ENCODE peak calls at places on chromosomes 12 and 14, in seven cellular contexts. J is islet precursor cell, E is iPS-NIHi11, V is ACHN, O is cardiac septum, H is amniotic stem cell, K is HCT116. A is an unnamed sample.
A peak's percentile ranks its signal among the peaks of the same experiment; 100 is the strongest.

GRCh38 chr14:86683525-86683924 is 1153.6 kb downstream of the FLRT2 start:
- DNase-seq in K (no peak), H (no peak), E (no peak), J (no peak), V (no peak), O (no peak), A (no peak)

GRCh38 chr12:2416158-2416557 is 363.4 kb downstream of the CACNA1C start:
- DNase-seq in K (no peak), J (no peak), H (no peak), O (no peak), V (no peak), E (no peak), A (no peak)

GRCh38 chr14:23548351-23549318 is 2.9 kb downstream of the ZFHX2 start:
- DNase-seq in J (peak; percentile 71), K (no peak), V (no peak), E (no peak), H (no peak), O (no peak), A (no peak)

GRCh38 chr14:95871531-95871930 is 5.1 kb upstream of the TUNAR start:
- DNase-seq in V (no peak), E (no peak), O (no peak), H (no peak), K (no peak), J (peak; percentile 66), A (no peak)

GRCh38 chr12:102342281-102343006 is 137.9 kb downstream of the IGF1 start:
- DNase-seq in H (no peak), E (peak; percentile 12), V (no peak), K (no peak), J (no peak), O (no peak), A (no peak)

GRCh38 chr12:77354766-77355362 is 289.5 kb upstream of the E2F7 start:
- DNase-seq in O (no peak), J (no peak), H (no peak), E (no peak), K (no peak), V (no peak), A (no peak)

GRCh38 chr12:44532940-44533339 is 343.2 kb downstream of the NELL2 start:
- DNase-seq in V (no peak), E (no peak), O (no peak), J (no peak), K (no peak), H (no peak), A (no peak)

GRCh38 chr12:34290191-34290995 is 268.1 kb downstream of the ALG10 start:
- DNase-seq in E (no peak), J (peak; percentile 35), O (peak; percentile 26), V (no peak), K (no peak), H (no peak), A (no peak)

GRCh38 chr12:113259499-113259953 is 38.3 kb downstream of the TPCN1 start:
- DNase-seq in V (no peak), O (peak; percentile 94), K (no peak), E (peak; percentile 29), J (peak; percentile 67), H (no peak), A (no peak)

GRCh38 chr14:29215853-29216252 is 449.3 kb downstream of the FOXG1 start:
- DNase-seq in K (no peak), V (no peak), J (no peak), O (no peak), H (no peak), E (no peak), A (no peak)

GRCh38 chr12:2853626-2854025 is 3.2 kb downstream of the TEX52 start:
- DNase-seq in E (peak; percentile 96), H (peak; percentile 38), O (peak; percentile 91), K (peak; percentile 28), V (peak; percentile 88), J (peak; percentile 97), A (peak; percentile 92)

GRCh38 chr12:104455594-104456416 is 943 bp upstream of the CHST11 start:
- DNase-seq in O (no peak), K (no peak), J (no peak), H (no peak), V (no peak), E (no peak), A (no peak)

GRCh38 chr12:68137278-68137930 is 22.1 kb downstream of the IFNG start:
- DNase-seq in E (no peak), O (no peak), K (no peak), H (no peak), V (no peak), J (no peak), A (no peak)

GRCh38 chr12:71556881-71557280 is 106.8 kb downstream of the ZFC3H1 start:
- DNase-seq in K (peak; percentile 55), O (no peak), H (peak; percentile 77), V (peak; percentile 99), J (peak; percentile 99), E (peak; percentile 26), A (no peak)

GRCh38 chr12:110281549-110282342 is 699 bp downstream of the ATP2A2 start:
- DNase-seq in O (peak; percentile 83), J (peak; percentile 92), V (peak; percentile 79), K (no peak), E (peak; percentile 89), H (peak; percentile 24), A (peak; percentile 54)

GRCh38 chr12:51333536-51333935 is 9.6 kb upstream of the BIN2 start:
- DNase-seq in V (no peak), K (no peak), J (no peak), E (no peak), O (no peak), H (no peak), A (no peak)

GRCh38 chr12:113186033-113186365 is 478 bp downstream of the RITA1 start:
- DNase-seq in H (no peak), V (peak; percentile 31), J (no peak), K (no peak), E (no peak), O (no peak), A (no peak)

GRCh38 chr12:93852067-93852466 is 174.9 kb downstream of the CRADD start:
- DNase-seq in V (no peak), K (no peak), J (no peak), H (no peak), E (no peak), O (no peak), A (no peak)

GRCh38 chr14:104157303-104157928 is 19.0 kb downstream of the KIF26A start:
- DNase-seq in H (no peak), K (no peak), V (no peak), O (no peak), E (peak; percentile 70), J (no peak), A (no peak)

GRCh38 chr12:48680861-48681260 is 1.2 kb downstream of the KANSL2 start:
- DNase-seq in K (no peak), O (no peak), V (no peak), E (no peak), H (no peak), J (no peak), A (no peak)

GRCh38 chr12:111156304-111156703 is 212.6 kb downstream of the PHETA1 start:
- DNase-seq in O (no peak), J (peak; percentile 54), E (no peak), V (no peak), H (no peak), K (peak; percentile 2), A (no peak)

GRCh38 chr12:53097564-53098353 is at the start of gene IGFBP6:
- DNase-seq in K (no peak), J (peak; percentile 81), H (peak; percentile 19), O (peak; percentile 81), V (peak; percentile 82), E (peak; percentile 67), A (peak; percentile 57)

GRCh38 chr14:94313991-94314655 is 9.0 kb downstream of the SERPINA6 start:
- DNase-seq in O (no peak), J (peak; percentile 43), V (no peak), E (no peak), K (no peak), H (no peak), A (no peak)